ENCODE peak calls at places on chromosome 11, in six cellular contexts. H is GOT3; U is fibroblast of the aortic adventitia; F is NCI-H345; J is GM23248; B is activated CD4-positive, alpha-beta T cell treated with anti-CD3 and anti-CD28 coated beads for 36 hours. L is an unnamed sample.

GRCh38 chr11:281486-282161 is 3.4 kb downstream of the NLRP6 start:
- DNase-seq in F (no peak), B (peak), U (no peak), H (no peak), J (no peak), L (no peak)

GRCh38 chr11:12386309-12386708 is 8.9 kb downstream of the PARVA start:
- DNase-seq in F (no peak), B (no peak), U (no peak), H (no peak), J (no peak), L (no peak)

GRCh38 chr11:44988981-44989635 is 38.4 kb upstream of the TP53I11 start:
- DNase-seq in B (no peak), J (no peak), H (no peak), F (no peak), U (no peak), L (no peak)

GRCh38 chr11:27717377-27717776 is 17.1 kb upstream of the BDNF start:
- DNase-seq in B (no peak), J (peak), H (no peak), F (peak), U (peak), L (no peak)

GRCh38 chr11:110028904-110029303 is 64.3 kb upstream of the ZC3H12C start:
- DNase-seq in J (no peak), H (no peak), B (no peak), F (no peak), U (no peak), L (no peak)

GRCh38 chr11:38788591-38788990 is 2190.6 kb upstream of the RAG2 start:
- DNase-seq in J (no peak), H (no peak), U (peak), B (no peak), F (no peak), L (no peak)

GRCh38 chr11:129208863-129209262 is 16.7 kb upstream of the ARHGAP32 start:
- DNase-seq in F (no peak), J (peak), U (peak), H (no peak), B (no peak), L (no peak)

GRCh38 chr11:75668508-75669297 is at the start of gene MAP6:
- DNase-seq in F (peak), H (no peak), U (peak), J (peak), B (peak), L (no peak)

GRCh38 chr11:4187055-4187988 is 92.7 kb downstream of the RRM1 start:
- DNase-seq in H (peak), F (peak), J (peak), B (peak), U (peak), L (peak)

GRCh38 chr11:113577356-113578163 is 102.4 kb upstream of the DRD2 start:
- DNase-seq in F (peak), J (peak), U (no peak), H (no peak), B (no peak), L (no peak)

GRCh38 chr11:2095198-2095520 is 44.0 kb downstream of the IGF2 start:
- DNase-seq in H (no peak), B (no peak), J (no peak), F (no peak), U (no peak), L (no peak)

GRCh38 chr11:18721576-18722292 is 4.3 kb downstream of the IGSF22 start:
- DNase-seq in F (peak), U (peak), H (no peak), J (peak), B (peak), L (no peak)